ENCODE peak calls at places on chromosome 21, in four cellular contexts. O, E, U and V are unnamed samples.

GRCh38 chr21:18493420-18493819 is 89.8 kb upstream of the TMPRSS15 start:
- DNase-seq in O (no peak), U (no peak), E (no peak), V (peak)

GRCh38 chr21:16633851-16634521 is 878.9 kb upstream of the CXADR start:
- DNase-seq in O (no peak), E (peak), U (peak), V (peak)

GRCh38 chr21:35738342-35738961 is 321.9 kb downstream of the SETD4 start:
- DNase-seq in E (peak), U (no peak), O (no peak), V (peak)

GRCh38 chr21:33019885-33020557 is 5.7 kb upstream of the OLIG2 start:
- DNase-seq in U (no peak), O (no peak), E (no peak), V (no peak)

GRCh38 chr21:18986197-18986596 is 582.6 kb upstream of the TMPRSS15 start:
- DNase-seq in E (no peak), U (no peak), O (no peak), V (no peak)

GRCh38 chr21:23960769-23961168 is 1646.5 kb downstream of the MRPL39 start:
- DNase-seq in E (no peak), O (no peak), U (no peak), V (no peak)

GRCh38 chr21:18265955-18266354 is 21.3 kb downstream of the CHODL start:
- DNase-seq in U (no peak), E (no peak), O (no peak), V (no peak)

GRCh38 chr21:21002137-21002536 is 3.9 kb downstream of the NCAM2 start:
- DNase-seq in O (no peak), E (no peak), U (no peak), V (no peak)

DNA sequence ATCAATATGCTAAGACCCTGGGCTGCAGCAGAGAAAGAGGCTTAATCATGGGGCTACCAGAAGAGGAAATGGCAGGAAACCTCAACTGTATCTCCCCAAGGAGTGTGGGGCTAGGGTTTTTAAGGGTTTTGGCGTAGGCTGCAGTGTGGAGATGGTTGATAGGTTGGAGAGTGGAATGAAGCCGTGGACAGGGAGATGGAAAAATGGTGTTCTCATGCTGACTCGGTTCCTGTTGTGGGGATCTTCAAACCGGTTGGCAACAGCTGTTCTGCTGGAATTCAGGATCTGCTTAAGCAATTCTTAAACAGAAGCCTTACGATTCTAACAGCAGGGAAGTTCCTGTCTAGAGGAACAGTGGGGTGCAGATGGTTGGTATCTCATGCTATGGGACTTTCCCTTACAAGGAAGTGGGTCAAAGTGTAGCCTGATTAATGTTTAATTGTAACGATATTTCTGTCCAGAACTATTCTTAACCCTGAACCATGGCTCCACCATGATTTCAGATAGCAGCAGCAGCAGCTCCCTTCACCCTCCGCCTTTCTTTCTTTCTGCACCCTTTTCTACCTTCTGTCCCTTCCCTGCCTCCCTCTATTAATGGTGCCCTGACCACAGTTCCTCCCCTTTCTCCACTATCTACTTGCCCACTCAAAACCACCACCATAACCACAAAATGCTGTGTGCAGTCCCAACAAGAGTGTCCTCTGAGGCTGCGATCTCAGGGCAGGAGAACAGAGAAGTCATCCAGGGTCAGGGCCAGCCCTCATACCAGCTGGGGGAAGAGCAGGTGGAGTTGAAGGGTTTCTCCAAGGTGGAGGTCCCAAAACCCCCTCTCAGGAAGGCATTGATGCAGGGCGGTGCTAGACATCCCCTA is 30.8 kb downstream of the RSPH1 start:
- DNase-seq in U (no peak), O (no peak), E (peak), V (peak)
- H3K4me3 ChIP-seq in U (no peak), O (no peak), E (no peak), V (no peak)

GRCh38 chr21:36749935-36750578 is 51.1 kb downstream of the SIM2 start:
- DNase-seq in E (peak), O (no peak), U (no peak), V (peak)

GRCh38 chr21:36747815-36748381 is 49.0 kb downstream of the SIM2 start:
- DNase-seq in U (no peak), O (peak), E (peak), V (peak)

GRCh38 chr21:36744560-36745231 is 45.8 kb downstream of the SIM2 start:
- DNase-seq in U (no peak), E (no peak), O (peak), V (no peak)

GRCh38 chr21:36745459-36745858 is 46.5 kb downstream of the SIM2 start:
- DNase-seq in U (no peak), O (no peak), E (no peak), V (no peak)

GRCh38 chr21:36747114-36747814 is 48.3 kb downstream of the SIM2 start:
- DNase-seq in U (no peak), E (no peak), O (no peak), V (no peak)
- H3K4me3 ChIP-seq in U (no peak), E (peak), O (peak), V (peak)

GRCh38 chr21:37369307-37369854 is 2.8 kb downstream of the DYRK1A start:
- DNase-seq in O (no peak), U (no peak), E (no peak), V (no peak)
- H3K4me3 ChIP-seq in O (peak), U (no peak), E (peak), V (peak)

GRCh38 chr21:45981154-45981606 is 390 bp upstream of the COL6A1 start:
- DNase-seq in O (peak), U (peak), E (peak), V (peak)
- H3K4me3 ChIP-seq in O (peak), U (peak), E (peak), V (peak)

GRCh38 chr21:25424045-25424444 is 183.2 kb downstream of the MRPL39 start:
- DNase-seq in U (no peak), O (no peak), E (no peak), V (no peak)

GRCh38 chr21:25424674-25425073 is 182.6 kb downstream of the MRPL39 start:
- DNase-seq in U (no peak), O (no peak), E (no peak), V (no peak)

GRCh38 chr21:25421327-25422028 is 185.8 kb downstream of the MRPL39 start:
- DNase-seq in O (no peak), U (peak), E (peak), V (peak)

GRCh38 chr21:25422610-25423608 is 184.4 kb downstream of the MRPL39 start:
- DNase-seq in O (no peak), U (no peak), E (no peak), V (no peak)

GRCh38 chr21:25420831-25421230 is 186.4 kb downstream of the MRPL39 start:
- DNase-seq in U (no peak), E (no peak), O (no peak), V (no peak)
- H3K4me3 ChIP-seq in U (no peak), E (no peak), O (no peak), V (no peak)

DNA sequence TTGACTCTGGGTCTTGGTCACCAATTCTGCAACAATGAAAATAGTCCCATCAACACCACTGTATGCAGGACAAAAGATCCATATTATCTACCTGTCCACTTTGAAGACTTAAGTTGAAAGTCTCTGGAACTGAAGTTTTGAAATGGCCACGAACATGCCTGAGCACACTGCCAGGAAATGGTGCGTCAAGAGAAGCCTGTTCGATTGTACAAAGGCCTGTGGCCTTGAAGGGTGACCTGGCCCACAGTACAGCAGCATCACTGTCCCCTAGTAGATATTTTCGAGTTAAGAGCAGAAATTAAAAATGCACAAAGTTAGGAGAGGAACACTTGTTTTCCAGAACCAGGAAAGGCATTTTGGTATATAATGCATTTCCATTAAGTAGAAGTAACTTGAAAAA is 78.5 kb downstream of the BACH1 start:
- DNase-seq in O (no peak), E (no peak), U (no peak), V (no peak)
- H3K4me3 ChIP-seq in O (no peak), E (no peak), U (no peak), V (no peak)

DNA sequence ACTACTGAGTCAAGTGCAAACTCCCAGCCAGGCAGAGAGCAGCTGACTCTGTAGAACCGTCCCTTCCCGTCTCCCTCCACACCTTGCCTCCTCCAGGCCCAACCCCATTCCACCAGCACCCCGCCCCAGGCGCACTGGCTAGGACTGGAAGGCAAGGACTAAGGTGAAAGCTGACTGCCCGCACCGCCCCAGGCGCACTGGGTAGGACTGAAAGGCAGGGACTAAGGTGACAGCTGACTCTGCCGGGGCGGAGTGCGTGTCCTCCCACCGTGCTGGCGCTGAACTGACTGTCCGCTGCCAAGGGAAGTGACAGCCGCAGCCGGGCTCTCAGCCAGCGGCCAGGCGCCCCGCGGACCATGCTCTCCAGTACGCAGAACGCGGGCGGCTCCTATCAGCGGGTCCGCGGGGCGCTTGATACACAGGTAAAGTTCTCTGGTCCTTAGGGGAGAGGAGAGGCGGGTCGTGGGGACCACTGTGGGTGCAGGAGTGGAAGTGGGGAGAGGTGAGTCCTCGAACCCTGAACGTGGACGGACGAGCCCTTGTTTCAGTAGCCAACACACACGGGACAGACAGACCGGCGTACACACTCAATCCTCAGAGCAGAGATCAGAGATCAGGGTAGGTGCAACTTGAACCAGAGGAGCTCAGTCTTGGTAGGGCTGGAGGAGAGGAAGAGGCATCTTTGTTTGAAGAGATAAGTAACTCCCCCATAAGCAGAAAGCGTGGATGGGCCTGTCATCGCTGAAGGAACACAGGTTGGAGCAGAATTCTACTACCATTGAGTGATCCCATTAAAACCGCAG is 58.0 kb downstream of the RBM11 start:
- DNase-seq in O (peak), U (no peak), E (peak), V (peak)
- H3K4me3 ChIP-seq in O (peak), U (no peak), E (no peak), V (peak)

GRCh38 chr21:44349847-44350772 is 3.3 kb upstream of the TRPM2 start:
- DNase-seq in U (no peak), E (no peak), O (no peak), V (no peak)
- H3K4me3 ChIP-seq in U (no peak), E (no peak), O (no peak), V (no peak)

DNA sequence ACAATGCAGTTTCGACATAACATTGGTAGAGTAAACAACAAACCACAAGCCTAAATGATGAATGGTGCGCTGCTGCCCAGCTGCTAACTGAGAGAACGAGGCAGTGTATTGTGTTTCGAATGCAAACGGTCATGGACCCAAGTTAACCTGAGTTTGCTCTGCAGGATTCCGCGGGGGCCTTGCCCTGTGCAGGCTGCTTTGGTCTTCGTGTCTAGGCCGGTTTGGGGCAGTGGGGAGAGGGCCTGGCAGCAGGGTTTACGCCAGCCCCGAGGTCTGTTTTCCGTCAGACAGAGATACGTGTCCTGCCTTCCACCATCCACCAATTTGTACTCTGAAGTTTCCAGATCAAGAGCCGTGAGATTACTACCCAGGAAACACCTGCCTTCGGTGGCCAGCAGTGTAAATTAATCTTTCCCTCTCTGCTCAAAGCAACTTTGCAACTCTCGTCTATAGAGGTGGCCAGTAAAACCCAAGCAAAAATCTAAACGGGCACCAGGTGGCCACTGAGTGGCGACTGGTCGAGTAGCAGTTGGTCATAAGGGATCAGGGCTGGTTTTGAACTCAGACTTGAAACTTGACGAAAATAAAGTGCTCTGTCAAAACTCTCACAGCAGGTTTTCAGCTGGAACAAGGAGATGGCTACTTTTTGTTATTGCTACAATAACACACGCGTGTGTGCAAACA is 6.3 kb upstream of the PRDM15 start:
- DNase-seq in E (no peak), O (no peak), U (no peak), V (no peak)
- H3K4me3 ChIP-seq in E (no peak), O (no peak), U (no peak), V (no peak)

GRCh38 chr21:38869196-38869595 is 63.5 kb downstream of the ETS2 start:
- DNase-seq in U (no peak), O (no peak), E (no peak), V (no peak)
- H3K4me3 ChIP-seq in U (no peak), O (no peak), E (no peak), V (no peak)